ENCODE peak calls at places on chromosome 9, in ten cellular contexts. J, L, Y, F, P, D, R, C, Z and T are unnamed samples.

GRCh38 chr9:128820665-128821583 is 2.6 kb downstream of the ENDOG start:
- DNase-seq in P (no peak), J (no peak), L (no peak), F (no peak), R (no peak), D (no peak), Z (no peak), C (no peak), Y (no peak), T (no peak)

GRCh38 chr9:21550392-21550791 is 68.3 kb upstream of the IFNE start:
- DNase-seq in R (no peak), Z (no peak), Y (no peak), J (no peak), D (no peak), F (no peak), C (no peak), L (no peak), P (no peak), T (no peak)

GRCh38 chr9:101366038-101366756 is 18.6 kb downstream of the BAAT start:
- DNase-seq in Z (peak), F (no peak), P (no peak), R (no peak), C (no peak), L (no peak), J (no peak), D (no peak), Y (no peak), T (no peak)

GRCh38 chr9:104863180-104863883 is 64.6 kb downstream of the ABCA1 start:
- DNase-seq in R (peak), Z (peak), P (peak), C (no peak), Y (no peak), D (peak), F (peak), J (peak), L (peak), T (no peak)

GRCh38 chr9:111661802-111662491 is 542 bp downstream of the GNG10 start:
- DNase-seq in Y (peak), C (no peak), R (peak), L (peak), D (peak), Z (peak), J (peak), F (peak), P (peak), T (peak)

GRCh38 chr9:94941211-94941875 is 214.8 kb downstream of the AOPEP start:
- DNase-seq in R (peak), L (peak), C (no peak), D (no peak), J (no peak), F (no peak), Z (peak), P (no peak), Y (no peak), T (no peak)

GRCh38 chr9:106718996-106719395 is 144.0 kb upstream of the ZNF462 start:
- DNase-seq in Z (no peak), P (no peak), C (no peak), D (no peak), F (no peak), J (no peak), L (no peak), R (peak), Y (no peak), T (no peak)

GRCh38 chr9:134679616-134680392 is 38.2 kb downstream of the COL5A1 start:
- DNase-seq in R (no peak), F (no peak), C (no peak), P (no peak), L (no peak), D (no peak), Y (peak), J (no peak), Z (no peak), T (no peak)

GRCh38 chr9:71814226-71814625 is 45.9 kb upstream of the CEMIP2 start:
- DNase-seq in Z (no peak), D (no peak), L (no peak), J (no peak), P (no peak), F (no peak), C (no peak), R (no peak), Y (no peak), T (no peak)

GRCh38 chr9:69178583-69179011 is 4.5 kb downstream of the TJP2 start:
- DNase-seq in F (no peak), Y (no peak), Z (peak), L (no peak), P (no peak), J (no peak), R (peak), D (no peak), C (no peak), T (no peak)

GRCh38 chr9:75612754-75613153 is 277.7 kb upstream of the PCSK5 start:
- DNase-seq in D (no peak), L (no peak), F (no peak), Z (no peak), R (no peak), P (no peak), J (no peak), C (no peak), Y (no peak), T (no peak)

GRCh38 chr9:97046228-97046627 is 7.3 kb upstream of the CTSV start:
- DNase-seq in P (peak), Y (no peak), Z (peak), R (peak), F (no peak), D (no peak), J (peak), L (peak), C (peak), T (peak)

GRCh38 chr9:95506438-95506691 is 10.4 kb downstream of the PTCH1 start:
- DNase-seq in Z (peak), J (peak), P (peak), L (peak), C (no peak), R (peak), Y (no peak), D (no peak), F (no peak), T (no peak)

GRCh38 chr9:20948703-20949102 is 82.7 kb downstream of the HACD4 start:
- DNase-seq in Y (no peak), Z (no peak), R (no peak), J (no peak), D (no peak), L (no peak), C (no peak), F (no peak), P (no peak), T (no peak)

DNA sequence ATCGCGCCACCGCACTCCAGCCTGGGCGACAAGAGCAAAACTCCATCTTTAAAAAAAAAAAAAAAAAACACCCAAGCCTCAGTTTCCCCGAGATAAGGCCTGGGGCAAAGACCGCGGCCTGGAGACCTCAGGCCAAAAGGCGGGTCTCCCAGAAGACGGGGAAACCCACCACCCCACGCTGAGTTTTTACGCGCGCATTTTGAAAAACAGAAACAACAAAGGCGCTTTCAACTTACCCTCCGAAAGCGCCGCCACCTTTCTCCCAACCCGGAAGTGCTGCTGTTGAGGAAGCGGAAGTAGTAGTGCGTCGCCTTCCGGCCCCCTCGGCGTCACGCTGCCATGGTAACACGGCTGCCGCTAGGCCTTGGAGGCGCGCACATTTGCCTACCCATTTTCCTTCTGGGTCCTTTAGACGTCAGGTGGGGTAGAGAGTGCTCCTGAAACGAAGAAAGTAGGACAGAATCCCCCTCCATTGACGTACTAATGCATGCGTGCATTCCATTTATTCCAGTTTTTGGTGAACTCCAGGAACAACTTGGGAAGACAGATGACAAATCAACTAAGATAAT is at the start of gene TTF1:
- DNase-seq in C (peak), F (peak), J (peak), R (peak), D (peak), Z (peak), P (peak), L (peak), Y (peak), T (peak)
- TF ChIP-seq POLR2A in C (peak), F (no peak), J (no peak), R (peak), D (no peak), Z (peak), P (peak), L (no peak), Y (peak), T (no peak)

GRCh38 chr9:89790542-89791109 is 185.8 kb downstream of the GADD45G start:
- DNase-seq in F (no peak), J (no peak), Z (no peak), C (no peak), L (no peak), D (no peak), R (no peak), P (no peak), Y (no peak), T (no peak)
- TF ChIP-seq POLR2A in F (no peak), J (no peak), Z (no peak), C (no peak), L (no peak), D (no peak), R (no peak), P (no peak), Y (no peak), T (no peak)

GRCh38 chr9:4833781-4834560 is 41.2 kb downstream of the RCL1 start:
- DNase-seq in Y (no peak), C (no peak), F (no peak), R (peak), Z (no peak), D (no peak), P (no peak), L (no peak), J (no peak), T (no peak)

GRCh38 chr9:4830699-4831098 is 38.0 kb downstream of the RCL1 start:
- DNase-seq in J (no peak), L (no peak), R (no peak), D (no peak), C (no peak), Z (no peak), P (no peak), Y (no peak), F (no peak), T (no peak)

GRCh38 chr9:4831119-4831518 is 38.4 kb downstream of the RCL1 start:
- DNase-seq in D (no peak), J (no peak), R (peak), C (no peak), Y (no peak), F (no peak), Z (no peak), L (no peak), P (no peak), T (no peak)

GRCh38 chr9:4831944-4832343 is 39.2 kb downstream of the RCL1 start:
- DNase-seq in P (no peak), Z (no peak), D (no peak), Y (no peak), F (no peak), R (no peak), C (no peak), L (no peak), J (no peak), T (no peak)

DNA sequence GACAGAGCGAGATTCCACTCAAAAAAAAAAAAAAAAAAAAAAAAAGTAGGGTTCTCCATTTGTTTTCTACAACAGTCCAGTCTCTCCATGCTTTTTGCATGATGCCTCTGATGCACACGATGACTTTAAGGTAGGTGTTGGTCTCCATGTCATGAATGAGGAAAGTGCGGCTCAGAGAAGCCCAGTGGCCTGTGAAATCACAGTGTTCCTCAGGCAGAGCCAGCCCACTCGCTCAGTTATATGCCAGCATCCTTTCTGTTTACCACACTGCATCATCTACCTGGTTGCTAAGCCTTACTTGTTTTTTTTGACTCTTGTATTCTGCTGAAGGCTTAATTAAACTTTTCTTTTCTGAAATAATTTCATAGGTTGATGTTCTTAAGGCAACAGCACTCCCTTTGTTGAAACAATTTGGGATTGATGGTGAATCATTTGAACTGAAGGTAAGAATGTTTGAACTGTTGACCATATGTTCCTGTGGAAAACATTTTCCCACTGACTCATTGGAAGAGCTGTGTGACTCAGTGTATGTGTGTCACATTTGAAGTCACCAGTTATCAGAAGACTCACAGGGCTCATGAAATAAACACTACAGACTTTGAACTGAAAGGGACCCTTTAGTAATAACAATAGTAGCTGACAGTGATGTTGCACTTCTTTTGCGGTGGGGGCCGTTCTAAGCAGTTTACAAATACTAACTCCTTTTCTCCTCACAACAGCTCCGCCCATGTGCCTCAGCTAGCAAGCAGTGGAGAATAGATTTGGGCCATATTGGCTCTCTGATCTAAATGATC is 40.2 kb downstream of the RCL1 start:
- DNase-seq in P (peak), F (no peak), J (no peak), R (peak), C (no peak), Y (no peak), L (no peak), Z (peak), D (no peak), T (no peak)
- TF ChIP-seq POLR2A in P (no peak), F (no peak), J (peak), R (peak), C (no peak), Y (no peak), L (no peak), Z (no peak), D (no peak), T (no peak)

GRCh38 chr9:137305060-137305787 is 3.2 kb upstream of the NRARP start:
- DNase-seq in Z (peak), R (no peak), J (peak), L (peak), D (peak), Y (peak), P (no peak), F (no peak), C (peak), T (peak)
- TF ChIP-seq POLR2A in Z (no peak), R (no peak), J (no peak), L (peak), D (no peak), Y (no peak), P (no peak), F (no peak), C (no peak), T (peak)

DNA sequence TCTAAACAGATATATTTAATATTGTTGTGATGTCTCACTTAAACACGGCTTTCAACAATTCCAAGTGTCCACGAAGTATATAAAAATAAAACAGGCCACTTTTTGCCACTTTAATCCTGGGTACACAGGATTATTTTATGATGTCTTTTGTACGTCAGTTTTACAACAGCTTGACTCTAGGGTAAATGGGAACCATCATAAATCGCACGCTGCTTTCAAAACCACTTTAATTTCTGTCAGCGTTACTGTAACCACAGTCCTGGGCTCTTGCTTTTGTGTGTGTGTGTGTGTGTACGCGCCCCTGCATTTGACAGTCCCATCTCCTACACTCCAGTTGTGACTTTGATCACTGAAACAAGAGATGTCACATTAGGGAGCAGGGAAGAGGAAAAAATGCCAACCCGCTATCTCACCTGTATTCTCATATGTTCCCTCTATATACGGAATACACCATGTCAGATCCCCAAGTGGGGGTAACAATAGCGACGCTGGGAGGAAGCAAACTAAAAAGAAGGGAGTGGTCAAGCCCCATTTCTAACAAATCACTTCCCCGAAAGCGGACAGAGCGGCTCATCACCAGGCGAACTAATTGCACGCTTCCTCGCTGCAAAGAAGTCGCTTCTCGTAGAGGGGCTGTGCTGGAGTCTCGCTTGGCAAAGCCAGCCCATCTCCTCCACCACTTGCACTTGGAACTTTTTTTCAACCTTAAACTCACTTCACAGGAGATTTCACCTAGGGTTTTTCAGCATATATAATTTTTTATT is 1.1 kb downstream of the BNC2 start:
- DNase-seq in L (peak), J (no peak), P (no peak), C (no peak), R (peak), D (peak), Z (no peak), F (peak), Y (no peak), T (no peak)
- TF ChIP-seq POLR2A in L (no peak), J (no peak), P (no peak), C (no peak), R (no peak), D (no peak), Z (no peak), F (no peak), Y (no peak), T (no peak)

GRCh38 chr9:124353166-124353768 is 62.0 kb downstream of the PSMB7 start:
- DNase-seq in L (no peak), Z (no peak), C (no peak), F (no peak), D (no peak), J (peak), R (no peak), Y (peak), P (no peak), T (no peak)
- TF ChIP-seq POLR2A in L (no peak), Z (no peak), C (no peak), F (no peak), D (no peak), J (no peak), R (no peak), Y (no peak), P (no peak), T (no peak)

GRCh38 chr9:8863064-8863463 is 1063.5 kb upstream of the DMAC1 start:
- DNase-seq in F (no peak), D (no peak), C (no peak), R (no peak), J (no peak), Z (no peak), P (no peak), L (no peak), Y (no peak), T (no peak)

GRCh38 chr9:8867148-8867547 is 1067.6 kb upstream of the DMAC1 start:
- DNase-seq in J (no peak), Z (no peak), C (no peak), P (no peak), R (no peak), Y (no peak), F (no peak), L (no peak), D (no peak), T (no peak)

GRCh38 chr9:8868632-8869031 is 1069.1 kb upstream of the DMAC1 start:
- DNase-seq in Z (no peak), P (no peak), D (no peak), F (no peak), R (no peak), Y (no peak), L (no peak), J (no peak), C (no peak), T (no peak)

GRCh38 chr9:8860925-8861324 is 1061.3 kb upstream of the DMAC1 start:
- DNase-seq in D (no peak), L (no peak), F (no peak), R (peak), C (no peak), Z (no peak), Y (no peak), J (no peak), P (no peak), T (no peak)

GRCh38 chr9:8863886-8864881 is 1064.6 kb upstream of the DMAC1 start:
- DNase-seq in C (no peak), J (no peak), D (no peak), R (no peak), P (no peak), Z (no peak), F (no peak), Y (no peak), L (no peak), T (no peak)
- TF ChIP-seq POLR2A in C (no peak), J (no peak), D (no peak), R (no peak), P (no peak), Z (no peak), F (no peak), Y (no peak), L (no peak), T (no peak)